ENCODE peak calls at places on chromosomes 16 and 17, in five cellular contexts. M, S, N, G and A are unnamed samples.

GRCh38 chr16:50172195-50172922 is 19.3 kb downstream of the TENT4B start:
- DNase-seq in G (no peak), M (no peak), S (no peak), N (no peak), A (no peak)

GRCh38 chr16:2473999-2474876 is 689 bp upstream of the TBC1D24 start:
- DNase-seq in M (peak), G (peak), S (peak), N (peak), A (no peak)

GRCh38 chr17:182164-182751 is 808 bp upstream of the DOC2B start:
- DNase-seq in G (no peak), S (no peak), N (peak), M (no peak), A (peak)

GRCh38 chr16:57446530-57447141 is 549 bp downstream of the CIAPIN1 start:
- DNase-seq in M (peak), S (peak), G (no peak), N (peak), A (peak)

GRCh38 chr17:29664743-29665479 is 42.2 kb upstream of the CORO6 start:
- DNase-seq in N (no peak), S (no peak), G (no peak), M (no peak), A (no peak)

GRCh38 chr17:4950075-4950756 is 703 bp upstream of the ENO3 start:
- DNase-seq in G (no peak), M (no peak), S (peak), N (peak), A (peak)

GRCh38 chr17:68184816-68185436 is 62.9 kb upstream of the AMZ2 start:
- DNase-seq in S (no peak), G (no peak), M (no peak), N (no peak), A (no peak)

GRCh38 chr17:80112471-80113032 is 11.2 kb downstream of the GAA start:
- DNase-seq in S (no peak), M (no peak), G (no peak), N (no peak), A (no peak)

GRCh38 chr17:63189930-63190329 is 223.9 kb downstream of the TANC2 start:
- DNase-seq in G (no peak), N (no peak), M (no peak), S (no peak), A (no peak)

GRCh38 chr17:37488607-37489196 is 989 bp upstream of the DUSP14 start:
- DNase-seq in N (peak), S (peak), M (peak), G (peak), A (peak)

GRCh38 chr16:67246081-67246944 is 968 bp downstream of the FHOD1 start:
- DNase-seq in N (peak), M (peak), S (peak), G (peak), A (peak)

GRCh38 chr17:78128616-78129384 is at the start of gene TMC6:
- DNase-seq in N (peak), S (peak), M (peak), G (no peak), A (peak)

GRCh38 chr16:67393111-67393789 is at the start of gene TPPP3:
- DNase-seq in G (peak), M (peak), S (peak), N (no peak), A (peak)

GRCh38 chr17:55233840-55234239 is 30.9 kb upstream of the HLF start:
- DNase-seq in S (no peak), N (no peak), M (no peak), G (no peak), A (no peak)

GRCh38 chr16:69363281-69363717 is 11.7 kb upstream of the TMED6 start:
- DNase-seq in S (no peak), G (no peak), M (no peak), N (no peak), A (no peak)

GRCh38 chr16:87461466-87461975 is 31.3 kb downstream of the ZCCHC14 start:
- DNase-seq in M (peak), S (peak), N (no peak), G (no peak), A (peak)

GRCh38 chr17:46783031-46783593 is 35.4 kb downstream of the WNT3 start:
- DNase-seq in N (no peak), M (no peak), S (no peak), G (no peak), A (no peak)

GRCh38 chr17:4482338-4483011 is 16.2 kb upstream of the SPNS2 start:
- DNase-seq in S (no peak), N (no peak), G (no peak), M (no peak), A (no peak)

GRCh38 chr16:73032548-73033270 is 15.2 kb downstream of the ZFHX3 start:
- DNase-seq in M (no peak), G (no peak), N (no peak), S (no peak), A (no peak)

GRCh38 chr17:19642373-19642893 is 6.1 kb upstream of the ALDH3A2 start:
- DNase-seq in M (no peak), S (no peak), N (no peak), G (no peak), A (no peak)

GRCh38 chr17:47199627-47200324 is 9.4 kb upstream of the MYL4 start:
- DNase-seq in M (no peak), G (no peak), S (no peak), N (peak), A (no peak)

GRCh38 chr16:71520550-71520949 is 5.7 kb upstream of the CHST4 start:
- DNase-seq in N (no peak), S (no peak), G (no peak), M (no peak), A (peak)